ENCODE peak calls at places on chromosomes 7 and 10, in five cellular contexts. C is spleen, F is endothelial cell, N is glutamatergic neuron, H is cardiac fibroblast. A is an unnamed sample.

GRCh38 chr7:118182618-118183253 is 1.2 kb upstream of the LSM8 start:
- DNase-seq in H (no peak), N (no peak), F (no peak), C (no peak), A (no peak)

GRCh38 chr7:143449793-143450192 is 6.5 kb downstream of the TAS2R60 start:
- DNase-seq in N (no peak), H (no peak), C (no peak), F (no peak), A (no peak)

GRCh38 chr10:35735412-35735811 is 93.3 kb upstream of the FZD8 start:
- DNase-seq in F (no peak), C (no peak), N (no peak), H (peak), A (no peak)

GRCh38 chr7:55569797-55570196 is 2.5 kb downstream of the VOPP1 start:
- DNase-seq in F (no peak), H (no peak), N (no peak), C (no peak), A (no peak)

GRCh38 chr10:76080406-76080805 is 649.0 kb downstream of the LRMDA start:
- DNase-seq in N (no peak), C (no peak), F (no peak), H (peak), A (no peak)

GRCh38 chr7:15862016-15862780 is 175.7 kb upstream of the MEOX2 start:
- DNase-seq in H (no peak), C (no peak), F (no peak), N (no peak), A (no peak)

GRCh38 chr7:47191316-47191715 is 390.6 kb downstream of the TNS3 start:
- DNase-seq in F (no peak), C (no peak), H (no peak), N (no peak), A (no peak)

GRCh38 chr7:88218836-88219605 is 817 bp downstream of the SRI start:
- DNase-seq in F (peak), H (peak), C (peak), N (peak), A (peak)

GRCh38 chr10:1536341-1536740 is 201.0 kb downstream of the ADARB2 start:
- DNase-seq in C (peak), N (no peak), F (no peak), H (no peak), A (no peak)

GRCh38 chr7:47314728-47315601 is 266.9 kb downstream of the TNS3 start:
- DNase-seq in N (no peak), H (peak), C (no peak), F (no peak), A (no peak)

GRCh38 chr10:100872034-100872791 is 40.5 kb upstream of the SLF2 start:
- DNase-seq in C (no peak), N (peak), H (peak), F (peak), A (peak)

GRCh38 chr10:15433850-15434537 is 62.9 kb upstream of the FAM171A1 start:
- DNase-seq in N (no peak), C (no peak), H (peak), F (peak), A (peak)

GRCh38 chr10:95245425-95246055 is 45.3 kb downstream of the PDLIM1 start:
- DNase-seq in F (no peak), C (no peak), H (no peak), N (no peak), A (no peak)

GRCh38 chr7:9125246-9125645 is 691.8 kb downstream of the NXPH1 start:
- DNase-seq in F (no peak), H (no peak), C (no peak), N (no peak), A (no peak)

DNA sequence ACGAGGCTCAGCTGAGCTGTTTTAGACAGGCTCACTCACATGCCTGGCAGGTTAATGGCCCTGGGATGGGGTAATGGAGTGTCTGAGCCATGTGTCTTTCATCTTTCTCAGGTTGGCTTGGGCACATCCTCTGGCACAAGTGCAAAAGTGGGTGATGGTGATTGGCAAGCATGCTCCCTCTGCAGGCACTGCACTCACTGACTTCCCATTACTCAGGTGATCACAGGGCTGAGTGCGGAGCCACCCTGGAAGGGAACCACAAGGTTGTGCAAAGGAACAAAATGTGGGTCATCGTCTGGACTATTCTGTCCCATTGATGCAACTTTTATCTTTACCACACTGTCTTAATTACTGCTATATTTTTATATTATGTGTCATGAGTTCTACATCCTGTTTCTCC is 244.1 kb upstream of the AKR1E2 start:
- DNase-seq in C (no peak), F (no peak), H (no peak), N (no peak), A (no peak)
- TF ChIP-seq CTCF in C (no peak), F (no peak), H (no peak), N (no peak), A (no peak)

DNA sequence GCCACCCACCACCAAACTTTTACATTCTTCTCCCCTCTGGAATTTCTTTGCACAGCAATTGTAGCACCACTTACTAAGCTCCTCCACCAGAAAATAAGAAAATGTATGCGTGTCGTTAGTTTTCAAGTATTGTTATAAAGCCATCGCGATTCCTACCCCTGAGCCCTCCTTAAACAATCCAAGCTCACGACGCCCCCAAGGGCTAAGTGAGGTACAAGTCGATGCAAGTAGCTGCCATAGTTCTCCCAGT is 1.3 kb downstream of the FRAT2 start:
- DNase-seq in H (peak), C (no peak), N (no peak), F (no peak), A (peak)
- TF ChIP-seq CTCF in H (no peak), C (no peak), N (no peak), F (no peak), A (peak)

DNA sequence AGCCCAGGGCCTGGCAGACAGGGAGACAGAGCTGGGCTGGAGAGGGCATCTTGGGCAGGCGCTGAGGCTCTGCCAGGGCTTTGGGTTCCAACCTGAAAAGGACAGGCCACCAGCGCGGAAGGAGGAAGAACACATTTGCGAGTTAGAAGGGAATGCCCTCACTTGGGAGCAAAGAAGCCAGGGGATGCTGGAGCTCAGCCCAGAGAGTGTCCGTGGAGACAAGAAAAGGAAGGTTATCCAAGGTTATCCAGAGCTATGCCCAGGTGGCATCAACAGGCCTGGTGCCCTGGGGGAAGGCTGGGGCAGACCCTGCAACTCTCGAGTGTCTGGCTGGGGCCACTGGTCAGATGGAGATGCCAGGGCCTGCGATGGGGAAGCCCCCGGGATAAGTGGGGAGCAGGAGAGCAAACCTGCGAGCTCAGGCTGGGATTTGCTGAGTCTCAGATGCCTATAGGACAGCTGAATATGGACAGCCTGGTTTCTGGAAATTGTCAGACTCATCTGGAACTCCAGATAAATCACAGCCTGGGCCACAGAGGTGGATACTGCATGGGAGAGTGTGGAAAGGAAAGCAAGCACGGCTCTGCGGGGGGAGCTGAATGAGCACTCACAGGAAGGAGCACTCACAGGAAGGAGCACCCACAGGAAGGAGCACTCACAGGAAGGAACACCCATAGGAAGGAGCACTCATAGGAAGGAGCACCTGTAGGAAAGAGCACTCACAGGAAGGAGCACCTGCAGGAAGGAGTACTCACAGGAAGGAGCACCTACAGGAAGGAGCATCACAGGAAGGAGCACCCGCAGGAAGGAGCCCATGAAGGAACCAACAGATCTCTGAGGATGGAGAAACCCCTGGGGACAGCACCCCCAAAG is 152.1 kb downstream of the ADAM12 start:
- DNase-seq in N (no peak), C (no peak), F (no peak), H (no peak), A (no peak)
- TF ChIP-seq CTCF in N (no peak), C (no peak), F (no peak), H (no peak), A (no peak)

DNA sequence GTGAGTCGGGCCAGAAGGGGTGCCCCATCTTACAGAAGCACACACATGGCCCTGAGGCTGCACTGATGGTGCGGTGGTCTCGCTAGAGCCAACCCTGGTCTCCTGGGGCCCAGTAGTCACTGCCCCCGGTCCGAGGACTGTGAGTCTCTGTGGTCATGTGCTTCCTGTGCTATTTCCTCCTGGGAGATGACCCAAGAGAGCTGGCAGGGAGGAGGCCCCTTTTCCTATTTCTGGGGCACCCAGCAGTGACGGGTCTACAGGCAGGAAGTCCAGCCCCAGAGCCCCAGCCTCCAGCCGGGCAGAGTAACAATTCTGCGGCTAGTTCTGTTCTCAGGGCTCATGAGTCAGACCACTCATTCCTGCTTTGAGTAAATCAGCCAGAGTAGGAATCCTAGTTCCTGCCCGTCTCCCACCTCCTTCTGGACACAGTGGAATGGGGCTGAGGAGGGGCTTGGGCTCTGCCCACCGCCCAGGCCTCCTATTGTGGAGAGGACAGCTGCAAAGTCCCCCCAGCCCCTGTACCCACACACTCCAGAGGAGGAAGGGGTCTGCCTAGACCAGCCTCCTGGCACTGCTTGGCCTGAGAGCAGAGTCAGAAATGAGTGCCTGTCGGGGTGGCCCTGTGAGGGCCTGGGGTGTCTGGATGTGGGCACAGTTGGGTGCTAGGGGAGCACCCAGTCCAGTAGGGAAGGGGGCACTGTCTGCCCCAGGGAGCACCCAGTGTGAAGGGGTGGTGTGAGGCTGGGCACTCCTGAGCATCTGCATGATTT is 80.5 kb upstream of the PPIF start:
- DNase-seq in H (peak), F (peak), N (no peak), C (no peak), A (no peak)
- TF ChIP-seq CTCF in H (no peak), F (no peak), N (no peak), C (no peak), A (no peak)

DNA sequence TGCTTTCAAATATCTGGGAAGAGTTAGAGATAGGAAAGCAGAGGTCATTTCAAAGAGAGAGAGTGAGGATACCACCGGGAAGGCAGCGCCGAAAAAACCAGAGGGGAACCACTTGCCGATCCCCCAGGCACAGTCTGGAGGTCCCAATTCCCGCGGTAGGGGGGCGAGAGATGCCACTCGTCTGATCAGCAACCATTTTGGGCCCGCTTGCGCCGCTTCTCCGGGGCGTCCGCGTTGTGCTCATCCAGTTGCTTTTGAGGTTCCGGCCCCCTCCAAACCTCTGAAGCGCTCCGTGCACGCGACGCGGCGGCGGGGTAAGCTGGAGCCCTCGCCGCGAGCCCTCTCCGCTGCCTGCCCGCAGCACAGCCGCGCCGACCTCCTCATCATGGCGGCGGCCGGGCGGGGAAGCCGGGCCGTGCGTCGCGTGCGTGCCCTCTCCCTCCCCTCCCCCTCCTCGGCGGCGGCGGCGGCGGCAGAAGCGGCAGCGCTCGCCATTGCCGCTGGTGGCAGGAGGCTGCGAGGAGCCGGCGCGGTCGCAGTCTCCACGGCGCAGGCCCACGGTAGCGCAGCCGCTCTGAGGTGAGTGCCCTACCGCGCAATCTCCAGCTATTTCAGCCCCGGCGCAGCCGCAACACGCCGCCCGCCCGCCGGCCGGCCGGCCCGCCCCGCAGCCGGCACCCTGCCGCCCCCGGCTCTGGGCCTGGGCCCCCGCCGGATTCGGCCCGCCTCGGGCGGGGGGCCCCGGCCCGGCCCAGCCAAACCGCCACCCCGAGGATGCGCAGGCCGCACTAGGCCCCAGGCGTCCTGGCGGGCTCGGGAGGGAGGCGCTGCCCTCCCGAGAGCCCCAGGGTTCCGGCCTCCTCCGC is at the start of gene NRF1:
- DNase-seq in H (peak), F (peak), C (peak), N (peak), A (peak)
- TF ChIP-seq CTCF in H (peak), F (no peak), C (no peak), N (peak), A (no peak)

GRCh38 chr10:80453715-80454525 is at the start of gene TSPAN14:
- DNase-seq in F (peak), H (peak), C (peak), N (peak), A (peak)
- TF ChIP-seq CTCF in F (no peak), H (no peak), C (no peak), N (no peak), A (no peak)